ENCODE peak calls at places on chromosomes 2 and 18, in ten cellular contexts. M is body of pancreas; R is stomach; T is Peyer's patch; K is upper lobe of right lung; X is A549; U is IMR-90; Q is foreskin fibroblast; S is CD8-positive, alpha-beta T cell; A is cardiac muscle cell. E is an unnamed sample.

GRCh38 chr18:59517446-59518171 is 158.5 kb upstream of the LMAN1 start:
- DNase-seq in M (no peak), R (no peak), T (no peak), K (no peak), X (no peak), U (peak; percentile 33), Q (no peak), S (no peak), A (peak; percentile 75), E (peak; percentile 37)

GRCh38 chr2:102063360-102063947 is 71.7 kb downstream of the IL1R2 start:
- DNase-seq in M (peak; percentile 54), R (peak; percentile 76), T (peak; percentile 62), K (peak; percentile 80), X (no peak), U (peak; percentile 51), Q (peak; percentile 77), S (no peak), A (peak; percentile 42), E (peak; percentile 69)

GRCh38 chr18:56197460-56197859 is 440.9 kb downstream of the TXNL1 start:
- DNase-seq in M (no peak), R (no peak), T (no peak), K (no peak), X (no peak), U (no peak), Q (no peak), S (no peak), A (no peak), E (no peak)

GRCh38 chr2:38498039-38498438 is 104.7 kb downstream of the HNRNPLL start:
- DNase-seq in M (no peak), R (no peak), T (no peak), K (no peak), X (no peak), U (no peak), Q (no peak), S (no peak), A (peak; percentile 18), E (no peak)

GRCh38 chr2:106030287-106031268 is 163.5 kb downstream of the UXS1 start:
- DNase-seq in M (peak; percentile 9), R (no peak), T (peak; percentile 71), K (no peak), X (no peak), U (peak; percentile 81), Q (peak; percentile 76), S (no peak), A (peak; percentile 7), E (peak; percentile 85)

GRCh38 chr2:28414583-28414982 is 21.9 kb downstream of the FOSL2 start:
- DNase-seq in M (no peak), R (no peak), T (no peak), K (no peak), X (no peak), U (no peak), Q (no peak), S (no peak), A (no peak), E (peak; percentile 44)

GRCh38 chr2:98561018-98561417 is 47.3 kb downstream of the COA5 start:
- DNase-seq in M (no peak), R (no peak), T (no peak), K (no peak), X (no peak), U (no peak), Q (no peak), S (no peak), A (no peak), E (no peak)

GRCh38 chr2:234139755-234140154 is 89.3 kb downstream of the SPP2 start:
- DNase-seq in M (no peak), R (no peak), T (no peak), K (no peak), X (no peak), U (no peak), Q (no peak), S (no peak), A (no peak), E (no peak)

GRCh38 chr2:102025016-102025491 is 33.3 kb downstream of the IL1R2 start:
- DNase-seq in M (no peak), R (no peak), T (no peak), K (no peak), X (no peak), U (peak; percentile 49), Q (peak; percentile 71), S (no peak), A (no peak), E (peak; percentile 82)

GRCh38 chr2:172098650-172099471 is 3.8 kb downstream of the DLX2 start:
- DNase-seq in M (peak; percentile 48), R (no peak), T (no peak), K (no peak), X (peak; percentile 57), U (peak; percentile 71), Q (peak; percentile 76), S (no peak), A (peak; percentile 67), E (peak; percentile 64)

GRCh38 chr2:236579746-236580315 is 10.2 kb downstream of the ACKR3 start:
- DNase-seq in M (peak; percentile 67), R (no peak), T (no peak), K (no peak), X (no peak), U (no peak), Q (no peak), S (no peak), A (no peak), E (no peak)

GRCh38 chr2:18282026-18282425 is 278.4 kb downstream of the RDH14 start:
- DNase-seq in M (no peak), R (no peak), T (no peak), K (no peak), X (no peak), U (no peak), Q (no peak), S (no peak), A (peak; percentile 12), E (no peak)

GRCh38 chr2:144496067-144496466 is 23.9 kb downstream of the ZEB2 start:
- DNase-seq in M (no peak), R (no peak), T (no peak), K (no peak), X (no peak), U (no peak), Q (no peak), S (no peak), A (no peak), E (no peak)

GRCh38 chr18:43830303-43830702 is 553.0 kb upstream of the SYT4 start:
- DNase-seq in M (no peak), R (no peak), T (no peak), K (no peak), X (no peak), U (no peak), Q (no peak), S (no peak), A (no peak), E (no peak)

GRCh38 chr18:43826215-43826614 is 548.9 kb upstream of the SYT4 start:
- DNase-seq in M (no peak), R (no peak), T (no peak), K (no peak), X (no peak), U (no peak), Q (no peak), S (no peak), A (no peak), E (no peak)

GRCh38 chr18:43830905-43831304 is 553.6 kb upstream of the SYT4 start:
- DNase-seq in M (no peak), R (no peak), T (no peak), K (no peak), X (no peak), U (no peak), Q (no peak), S (no peak), A (no peak), E (no peak)
- H3K4me3 ChIP-seq in M (no peak overlapping the region), R (no peak overlapping the region), T (no peak overlapping the region), K (no peak overlapping the region), X (no peak overlapping the region), U (no peak overlapping the region), Q (no peak overlapping the region), S (no peak overlapping the region), A (no peak overlapping the region), E (no peak overlapping the region)

GRCh38 chr2:85769236-85769986 is 15.6 kb downstream of the ATOH8 start:
- DNase-seq in M (no peak), R (no peak), T (no peak), K (no peak), X (peak; percentile 92), U (no peak), Q (no peak), S (no peak), A (peak; percentile 44), E (no peak)
- TF ChIP-seq CTCF in M (no peak), R (no peak), T (no peak), K (peak; percentile 38), X (peak; percentile 26), U (peak; percentile 29), Q (peak; percentile 13), S (no peak), A (peak; percentile 35), E (peak; percentile 34)

GRCh38 chr18:78980777-78981651 is 1.4 kb downstream of the SALL3 start:
- DNase-seq in M (no peak), R (no peak), T (no peak), K (no peak), X (no peak), U (no peak), Q (no peak), S (no peak), A (peak; percentile 53), E (no peak)

GRCh38 chr18:78979682-78980278 is at the start of gene SALL3:
- DNase-seq in M (no peak), R (no peak), T (no peak), K (no peak), X (no peak), U (no peak), Q (no peak), S (no peak), A (peak; percentile 47), E (no peak)

GRCh38 chr18:78980279-78980771 is 707 bp downstream of the SALL3 start:
- DNase-seq in M (no peak), R (no peak), T (no peak), K (no peak), X (no peak), U (no peak), Q (no peak), S (no peak), A (no peak), E (no peak)

GRCh38 chr18:78982186-78982585 is 2.6 kb downstream of the SALL3 start:
- DNase-seq in M (no peak), R (no peak), T (no peak), K (no peak), X (no peak), U (no peak), Q (no peak), S (no peak), A (no peak), E (no peak)

GRCh38 chr18:78981652-78981955 is 2.0 kb downstream of the SALL3 start:
- DNase-seq in M (no peak), R (no peak), T (no peak), K (no peak), X (no peak), U (no peak), Q (no peak), S (no peak), A (no peak), E (no peak)
- H3K4me3 ChIP-seq in M (no peak overlapping the region), R (no peak overlapping the region), T (no peak overlapping the region), K (no peak overlapping the region), X (no peak overlapping the region), U (no peak overlapping the region), Q (no peak overlapping the region), S (no peak overlapping the region), A (peak overlapping the region; percentile 51), E (no peak overlapping the region)

DNA sequence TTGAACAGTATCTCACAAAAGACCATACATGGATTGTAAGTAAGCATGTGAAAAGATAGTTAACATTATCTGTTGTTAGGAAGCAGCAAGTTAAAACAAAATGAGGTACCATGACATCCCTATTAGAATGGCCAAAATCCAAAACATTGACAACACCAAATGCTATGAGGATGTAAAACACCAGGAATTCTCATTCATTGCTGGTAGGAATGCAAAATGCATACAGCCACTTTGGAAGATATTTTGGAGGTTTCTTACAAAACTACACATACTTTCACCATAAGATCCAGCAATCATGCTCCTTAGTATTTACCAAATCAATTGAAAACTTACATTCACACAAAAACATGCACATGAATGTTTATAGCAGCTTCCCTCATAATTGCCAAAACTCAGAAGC is 30.9 kb upstream of the ICOS start:
- DNase-seq in M (no peak), R (no peak), T (no peak), K (no peak), X (no peak), U (peak; percentile 33), Q (peak; percentile 8), S (no peak), A (no peak), E (no peak)
- TF ChIP-seq CTCF in M (no peak), R (no peak), T (no peak), K (no peak), X (no peak), U (no peak), Q (no peak), S (no peak), A (no peak), E (no peak)

E was measured in choroid plexus epithelial cell.